ENCODE peak calls at places on chromosomes 2 and 18, in ten cellular contexts. One of them, this sample, is unnamed.

GRCh38 chr2:86054539-86055082 is 51.1 kb downstream of the POLR1A start:
- DNase-seq in prostate gland: no peak
- DNase-seq in NB4: no peak
- DNase-seq in ovary: no peak
- DNase-seq in IMR-90: peak
- DNase-seq in A549: no peak
- DNase-seq in erythroblast: no peak
- DNase-seq in spleen: no peak
- DNase-seq in upper lobe of left lung: no peak
- DNase-seq in H54: no peak
- DNase-seq in this sample: no peak

GRCh38 chr2:152336854-152337510 is 2.0 kb downstream of the FMNL2 start:
- DNase-seq in prostate gland: peak
- DNase-seq in NB4: peak
- DNase-seq in ovary: peak
- DNase-seq in IMR-90: peak
- DNase-seq in A549: no peak
- DNase-seq in erythroblast: no peak
- DNase-seq in spleen: no peak
- DNase-seq in upper lobe of left lung: no peak
- DNase-seq in H54: peak
- DNase-seq in this sample: peak

GRCh38 chr2:127100261-127101047 is 6.5 kb downstream of the BIN1 start:
- DNase-seq in prostate gland: no peak
- DNase-seq in NB4: no peak
- DNase-seq in ovary: peak
- DNase-seq in IMR-90: peak
- DNase-seq in A549: peak
- DNase-seq in erythroblast: no peak
- DNase-seq in spleen: peak
- DNase-seq in upper lobe of left lung: no peak
- DNase-seq in H54: no peak
- DNase-seq in this sample: no peak

GRCh38 chr18:10259934-10260333 is 194.5 kb upstream of the APCDD1 start:
- DNase-seq in prostate gland: no peak
- DNase-seq in NB4: no peak
- DNase-seq in ovary: no peak
- DNase-seq in IMR-90: peak
- DNase-seq in A549: no peak
- DNase-seq in erythroblast: no peak
- DNase-seq in spleen: no peak
- DNase-seq in upper lobe of left lung: no peak
- DNase-seq in H54: no peak
- DNase-seq in this sample: no peak

GRCh38 chr2:240569998-240570530 is 1.8 kb downstream of the RNPEPL1 start:
- DNase-seq in prostate gland: no peak
- DNase-seq in NB4: no peak
- DNase-seq in ovary: peak
- DNase-seq in IMR-90: no peak
- DNase-seq in A549: no peak
- DNase-seq in erythroblast: no peak
- DNase-seq in spleen: peak
- DNase-seq in upper lobe of left lung: peak
- DNase-seq in H54: no peak
- DNase-seq in this sample: peak

GRCh38 chr18:22452226-22452668 is 34.5 kb upstream of the CTAGE1 start:
- DNase-seq in prostate gland: no peak
- DNase-seq in NB4: no peak
- DNase-seq in ovary: no peak
- DNase-seq in IMR-90: no peak
- DNase-seq in A549: no peak
- DNase-seq in erythroblast: peak
- DNase-seq in spleen: no peak
- DNase-seq in upper lobe of left lung: no peak
- DNase-seq in H54: no peak
- DNase-seq in this sample: no peak

GRCh38 chr2:240701091-240701735 is 9.5 kb downstream of the AQP12A start:
- DNase-seq in prostate gland: no peak
- DNase-seq in NB4: no peak
- DNase-seq in ovary: no peak
- DNase-seq in IMR-90: no peak
- DNase-seq in A549: no peak
- DNase-seq in erythroblast: no peak
- DNase-seq in spleen: peak
- DNase-seq in upper lobe of left lung: peak
- DNase-seq in H54: no peak
- DNase-seq in this sample: no peak

GRCh38 chr18:36580266-36580665 is 248.5 kb downstream of the TPGS2 start:
- DNase-seq in prostate gland: no peak
- DNase-seq in NB4: no peak
- DNase-seq in ovary: peak
- DNase-seq in IMR-90: peak
- DNase-seq in A549: no peak
- DNase-seq in erythroblast: no peak
- DNase-seq in spleen: no peak
- DNase-seq in upper lobe of left lung: no peak
- DNase-seq in H54: no peak
- DNase-seq in this sample: peak

GRCh38 chr2:241768251-241768711 is 8.3 kb upstream of the GAL3ST2 start:
- DNase-seq in prostate gland: no peak
- DNase-seq in NB4: peak
- DNase-seq in ovary: no peak
- DNase-seq in IMR-90: no peak
- DNase-seq in A549: no peak
- DNase-seq in erythroblast: no peak
- DNase-seq in spleen: peak
- DNase-seq in upper lobe of left lung: no peak
- DNase-seq in H54: no peak
- DNase-seq in this sample: no peak

GRCh38 chr2:241734467-241735208 is at the start of gene D2HGDH:
- DNase-seq in prostate gland: peak
- DNase-seq in NB4: peak
- DNase-seq in ovary: peak
- DNase-seq in IMR-90: peak
- DNase-seq in A549: peak
- DNase-seq in erythroblast: peak
- DNase-seq in spleen: peak
- DNase-seq in upper lobe of left lung: peak
- DNase-seq in H54: peak
- DNase-seq in this sample: peak

GRCh38 chr2:110206056-110206455 is 1.2 kb upstream of the NPHP1 start:
- DNase-seq in prostate gland: no peak
- DNase-seq in NB4: peak
- DNase-seq in ovary: no peak
- DNase-seq in IMR-90: peak
- DNase-seq in A549: no peak
- DNase-seq in erythroblast: peak
- DNase-seq in spleen: no peak
- DNase-seq in upper lobe of left lung: no peak
- DNase-seq in H54: no peak
- DNase-seq in this sample: no peak

DNA sequence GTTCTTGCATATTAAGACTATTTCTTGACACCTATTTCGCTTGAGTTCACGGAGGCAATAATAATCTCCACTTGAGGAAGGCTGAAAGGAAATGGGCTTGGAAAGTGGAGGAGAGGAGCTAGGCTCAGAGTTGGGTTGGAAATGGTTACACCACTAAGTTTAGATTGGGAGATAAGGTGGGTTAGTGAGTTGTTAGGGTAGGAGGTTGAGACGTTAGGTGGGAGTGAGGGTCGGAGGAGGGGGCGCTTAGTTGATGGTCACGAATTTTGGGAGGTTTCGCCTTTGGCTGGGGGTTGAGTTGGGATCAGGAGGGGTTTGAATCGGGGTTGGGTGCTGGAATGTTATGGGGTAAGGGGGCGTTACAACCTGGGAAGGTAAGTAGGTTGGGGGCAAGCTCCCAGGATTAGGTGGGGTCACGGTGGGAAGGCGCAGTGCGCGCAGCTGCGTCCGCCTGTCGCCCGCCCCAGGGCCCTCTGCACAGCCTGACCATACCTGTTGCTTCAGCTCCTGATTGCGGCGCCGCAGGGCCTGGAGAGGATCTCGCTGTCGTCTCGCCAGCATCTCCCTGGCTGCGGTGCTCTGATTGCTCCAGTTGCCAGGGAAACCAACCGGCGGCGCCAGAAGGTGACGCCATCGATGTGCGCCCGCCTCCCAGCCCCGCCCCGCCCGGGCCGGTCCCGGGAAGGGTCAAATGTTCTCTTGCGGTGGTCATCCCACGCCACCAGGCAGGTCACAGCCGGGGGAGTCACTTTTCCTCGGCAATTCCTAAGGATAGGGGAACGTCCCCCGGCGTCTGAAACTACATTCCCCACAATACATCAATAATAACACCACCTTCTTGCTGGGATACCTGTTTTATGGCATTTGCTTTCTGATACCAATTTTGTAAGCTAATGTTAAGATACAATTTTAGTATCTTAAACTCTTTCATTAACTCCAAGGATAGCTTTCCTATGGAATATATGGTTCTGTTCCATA is at the start of gene NPHP1:
- DNase-seq in prostate gland: peak
- DNase-seq in NB4: peak
- DNase-seq in ovary: peak
- DNase-seq in IMR-90: peak
- DNase-seq in A549: peak
- DNase-seq in erythroblast: peak
- DNase-seq in spleen: peak
- DNase-seq in upper lobe of left lung: peak
- DNase-seq in H54: peak
- DNase-seq in this sample: peak
- TF ChIP-seq POLR2A in prostate gland: peak
- TF ChIP-seq POLR2A in NB4: peak
- TF ChIP-seq POLR2A in ovary: peak
- TF ChIP-seq POLR2A in IMR-90: peak
- TF ChIP-seq POLR2A in A549: peak
- TF ChIP-seq POLR2A in erythroblast: peak
- TF ChIP-seq POLR2A in spleen: no peak
- TF ChIP-seq POLR2A in upper lobe of left lung: peak
- TF ChIP-seq POLR2A in H54: peak
- TF ChIP-seq POLR2A in this sample: no peak

DNA sequence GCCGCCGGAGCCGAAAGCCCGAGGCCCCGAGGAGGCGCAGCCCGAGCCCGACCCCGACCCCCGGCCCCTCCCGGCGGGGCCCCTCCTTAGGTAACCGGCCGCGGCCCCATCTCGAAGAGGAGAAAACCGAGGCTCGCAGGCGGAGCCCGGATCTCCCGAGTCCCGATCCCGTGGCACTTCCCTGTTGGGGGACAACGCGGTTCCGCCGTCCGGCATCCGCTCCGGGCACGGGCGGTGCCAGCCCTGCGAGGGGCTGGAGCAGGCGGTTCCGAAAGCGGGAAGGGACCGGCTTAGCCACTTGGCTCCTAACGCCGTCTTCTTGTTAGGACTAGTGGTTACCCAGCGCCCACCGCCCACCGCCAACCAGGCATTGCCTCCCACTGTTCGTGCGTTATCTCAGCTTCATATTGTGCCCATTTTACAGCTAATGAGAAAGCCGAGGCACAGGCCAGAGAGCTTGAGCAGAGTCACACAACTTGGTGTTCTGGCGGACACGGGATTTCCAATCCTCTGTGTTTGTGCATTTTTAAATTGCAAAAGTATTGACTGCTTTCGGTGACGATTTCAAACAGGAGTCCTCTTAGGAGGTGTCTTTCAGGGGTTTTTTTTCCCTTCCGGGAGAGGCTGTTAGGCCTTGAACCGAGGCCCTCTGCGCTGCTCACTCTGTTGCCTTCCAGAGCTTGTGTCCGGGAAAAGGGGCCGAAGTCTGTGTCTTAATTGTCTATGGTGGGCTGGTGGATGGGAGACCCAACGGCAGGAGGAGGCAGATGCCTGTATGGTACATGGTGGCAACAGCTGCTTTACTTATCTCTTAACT is 559 bp downstream of the CENPA start:
- DNase-seq in prostate gland: no peak
- DNase-seq in NB4: peak
- DNase-seq in ovary: no peak
- DNase-seq in IMR-90: no peak
- DNase-seq in A549: peak
- DNase-seq in erythroblast: peak
- DNase-seq in spleen: peak
- DNase-seq in upper lobe of left lung: no peak
- DNase-seq in H54: no peak
- DNase-seq in this sample: peak
- TF ChIP-seq POLR2A in prostate gland: no peak
- TF ChIP-seq POLR2A in NB4: no peak
- TF ChIP-seq POLR2A in ovary: no peak
- TF ChIP-seq POLR2A in IMR-90: no peak
- TF ChIP-seq POLR2A in A549: no peak
- TF ChIP-seq POLR2A in erythroblast: peak
- TF ChIP-seq POLR2A in spleen: no peak
- TF ChIP-seq POLR2A in upper lobe of left lung: no peak
- TF ChIP-seq POLR2A in H54: no peak
- TF ChIP-seq POLR2A in this sample: no peak

DNA sequence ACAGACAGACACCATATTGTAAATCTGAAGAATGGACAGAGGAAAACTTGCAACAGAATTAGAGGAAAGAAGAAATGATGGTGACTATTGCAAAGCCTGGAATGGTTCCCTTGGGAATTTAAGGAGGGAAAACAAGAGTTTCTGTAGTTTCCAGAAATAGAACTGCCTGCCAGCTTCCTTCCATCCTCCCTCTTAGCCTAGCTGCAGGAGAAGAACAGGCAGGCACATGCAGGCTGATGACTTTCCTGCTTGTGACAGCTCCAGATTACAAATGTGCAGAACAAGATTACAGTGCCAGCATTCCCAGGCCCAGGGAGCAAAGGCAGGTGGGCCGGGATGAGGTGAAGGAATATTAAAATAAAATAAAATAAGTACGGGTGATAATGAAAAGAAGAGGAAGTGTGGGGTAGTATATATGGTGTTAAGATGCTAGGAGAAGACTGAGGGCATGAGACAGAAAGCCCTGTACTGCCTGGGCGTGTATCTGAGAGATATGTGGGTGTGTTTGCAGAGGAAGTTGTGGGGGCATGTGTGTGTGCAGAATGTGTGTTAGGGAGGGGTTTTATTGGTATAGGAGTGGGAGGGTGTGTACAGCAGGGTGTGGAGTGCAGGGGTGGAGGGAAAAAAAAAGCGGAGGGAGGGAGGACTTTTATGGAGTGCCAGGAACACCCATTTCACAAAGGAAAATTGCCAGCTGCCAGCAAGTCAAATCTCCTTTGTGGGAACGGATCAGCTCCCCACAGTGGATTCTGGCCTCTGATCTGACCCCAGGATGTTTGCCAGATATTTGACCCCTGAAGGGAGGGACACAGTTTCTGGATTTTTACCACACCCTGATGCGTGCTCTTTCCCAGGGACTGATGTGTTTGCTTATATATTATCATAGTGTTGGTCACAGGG is 43.9 kb upstream of the NEMP2 start:
- DNase-seq in prostate gland: peak
- DNase-seq in NB4: peak
- DNase-seq in ovary: peak
- DNase-seq in IMR-90: no peak
- DNase-seq in A549: peak
- DNase-seq in erythroblast: peak
- DNase-seq in spleen: no peak
- DNase-seq in upper lobe of left lung: no peak
- DNase-seq in H54: no peak
- DNase-seq in this sample: peak
- TF ChIP-seq POLR2A in prostate gland: no peak
- TF ChIP-seq POLR2A in NB4: no peak
- TF ChIP-seq POLR2A in ovary: no peak
- TF ChIP-seq POLR2A in IMR-90: no peak
- TF ChIP-seq POLR2A in A549: no peak
- TF ChIP-seq POLR2A in erythroblast: no peak
- TF ChIP-seq POLR2A in spleen: no peak
- TF ChIP-seq POLR2A in upper lobe of left lung: no peak
- TF ChIP-seq POLR2A in H54: no peak
- TF ChIP-seq POLR2A in this sample: no peak

GRCh38 chr2:201735486-201735885 is 37.0 kb upstream of the MPP4 start:
- DNase-seq in prostate gland: no peak
- DNase-seq in NB4: no peak
- DNase-seq in ovary: no peak
- DNase-seq in IMR-90: no peak
- DNase-seq in A549: no peak
- DNase-seq in erythroblast: no peak
- DNase-seq in spleen: no peak
- DNase-seq in upper lobe of left lung: no peak
- DNase-seq in H54: no peak
- DNase-seq in this sample: no peak
- TF ChIP-seq POLR2A in prostate gland: no peak
- TF ChIP-seq POLR2A in NB4: no peak
- TF ChIP-seq POLR2A in ovary: no peak
- TF ChIP-seq POLR2A in IMR-90: no peak
- TF ChIP-seq POLR2A in A549: no peak
- TF ChIP-seq POLR2A in erythroblast: no peak
- TF ChIP-seq POLR2A in spleen: no peak
- TF ChIP-seq POLR2A in upper lobe of left lung: no peak
- TF ChIP-seq POLR2A in H54: no peak
- TF ChIP-seq POLR2A in this sample: no peak

This sample was measured in heart left ventricle.